ENCODE peak calls at places on chromosomes 4 and X, in nine cellular contexts. G is ovary; Q is NCI-H2107; W is dermis blood vessel endothelial cell; H is EL; P is activated T-helper 1 cell treated with anti-CD3 and anti-CD28 coated beads, Interleukin-12 subunit alpha, Interleukin-12 subunit beta, Interleukin-2, Interleukin-4 antibody, amounts not matched to agents 30 ng/mL and 10 ng/mL and 1 ng/mL, durations not matched to agents 14 hours and 24 hours and 36 hours; F is NCI-H345; M is non-pigmented ciliary epithelial cell; E is activated CD4-positive, alpha-beta T cell treated with anti-CD3 and anti-CD28 coated beads for 48 hours. D is an unnamed sample.

GRCh38 chr4:145884775-145885174 is 53.8 kb downstream of the ZNF827 start:
- DNase-seq in Q (no peak), M (no peak), H (no peak), P (no peak), F (no peak), G (no peak), E (no peak), W (no peak), D (no peak)

GRCh38 chrX:47577424-47577823 is 4.8 kb upstream of the TIMP1 start:
- DNase-seq in H (no peak), F (no peak), P (no peak), G (no peak), M (no peak), E (no peak), W (no peak), Q (no peak), D (peak; percentile 22)

GRCh38 chr4:67576538-67576937 is 18.0 kb downstream of the STAP1 start:
- DNase-seq in W (no peak), H (no peak), Q (no peak), E (no peak), P (no peak), M (no peak), G (no peak), F (no peak), D (no peak)

GRCh38 chr4:124997124-124997523 is 284.6 kb upstream of the ANKRD50 start:
- DNase-seq in P (no peak), Q (no peak), F (no peak), H (no peak), G (no peak), M (no peak), E (no peak), W (no peak), D (no peak)

GRCh38 chr4:1458581-1458980 is 52.3 kb upstream of the NKX1-1 start:
- DNase-seq in E (no peak), P (no peak), M (no peak), Q (no peak), G (no peak), H (no peak), W (no peak), F (no peak), D (no peak)

GRCh38 chr4:123505457-123506310 is 109.1 kb downstream of the SPRY1 start:
- DNase-seq in H (peak; percentile 59), P (no peak), F (peak; percentile 61), G (peak; percentile 35), E (peak; percentile 32), Q (no peak), M (no peak), W (peak; percentile 76), D (peak; percentile 16)

GRCh38 chrX:41722816-41723215 is 1.2 kb upstream of the GPR82 start:
- DNase-seq in M (no peak), E (no peak), P (no peak), F (no peak), G (no peak), Q (no peak), H (peak; percentile 1), W (no peak), D (no peak)

GRCh38 chr4:186137193-186137792 is 32.8 kb downstream of the FAM149A start:
- DNase-seq in F (no peak), M (no peak), P (no peak), G (no peak), H (peak; percentile 13), Q (no peak), E (no peak), W (peak; percentile 43), D (peak; percentile 16)

GRCh38 chrX:148659481-148659880 is 159.1 kb downstream of the AFF2 start:
- DNase-seq in W (no peak), E (no peak), H (no peak), P (no peak), F (no peak), G (no peak), Q (no peak), M (no peak), D (no peak)

GRCh38 chr4:57044996-57045395 is 65.2 kb downstream of the IGFBP7 start:
- DNase-seq in W (no peak), E (no peak), G (no peak), P (no peak), M (peak; percentile 58), Q (no peak), H (peak; percentile 72), F (no peak), D (no peak)

GRCh38 chrX:20686256-20686655 is 419.5 kb upstream of the RPS6KA3 start:
- DNase-seq in Q (no peak), F (no peak), P (no peak), G (no peak), W (no peak), M (no peak), H (no peak), E (no peak), D (no peak)

GRCh38 chr4:118775405-118775804 is 60.5 kb downstream of the SEC24D start:
- DNase-seq in G (no peak), F (no peak), Q (no peak), E (no peak), W (no peak), H (no peak), M (no peak), P (no peak), D (no peak)

GRCh38 chrX:143757375-143757774 is 36.8 kb upstream of the SPANXN2 start:
- DNase-seq in G (no peak), F (no peak), P (no peak), H (no peak), Q (no peak), M (no peak), E (no peak), W (no peak), D (no peak)

GRCh38 chrX:2478546-2479419 is 22.0 kb downstream of the DHRSX start:
- DNase-seq in F (no peak), W (no peak), H (no peak), M (no peak), G (no peak), E (no peak), Q (no peak), P (no peak), D (no peak)

GRCh38 chrX:41449615-41450014 is 2.5 kb downstream of the NYX start:
- DNase-seq in P (no peak), H (peak; percentile 17), M (no peak), G (no peak), E (no peak), Q (peak; percentile 31), W (no peak), F (peak; percentile 37), D (peak; percentile 3)

GRCh38 chr4:110865611-110866254 is 242.9 kb upstream of the PITX2 start:
- DNase-seq in M (peak; percentile 66), P (no peak), H (peak; percentile 80), F (no peak), W (no peak), Q (no peak), G (no peak), E (no peak), D (no peak)

GRCh38 chr4:132592340-132592739 is 556.8 kb upstream of the PCDH10 start:
- DNase-seq in E (no peak), G (no peak), Q (no peak), F (no peak), P (no peak), H (no peak), M (no peak), W (no peak), D (no peak)

GRCh38 chr4:159298502-159298901 is 195.6 kb downstream of the RAPGEF2 start:
- DNase-seq in E (no peak), H (peak; percentile 65), Q (no peak), W (no peak), G (no peak), M (no peak), P (no peak), F (no peak), D (no peak)

GRCh38 chrX:42422961-42423360 is 355.0 kb downstream of the PPP1R2C start:
- DNase-seq in P (no peak), H (peak; percentile 1), E (no peak), Q (no peak), G (no peak), M (no peak), F (no peak), W (no peak), D (no peak)

GRCh38 chr4:101258782-101259353 is 88.5 kb downstream of the PPP3CA start:
- DNase-seq in G (no peak), M (no peak), W (peak; percentile 40), H (peak; percentile 27), E (no peak), Q (no peak), F (no peak), P (no peak), D (no peak)

GRCh38 chr4:185304944-185305690 is 90.6 kb downstream of the LRP2BP start:
- DNase-seq in G (no peak), M (no peak), W (peak; percentile 50), E (peak; percentile 17), Q (peak; percentile 38), F (peak; percentile 41), H (peak; percentile 42), P (no peak), D (peak; percentile 42)

GRCh38 chrX:115689931-115690330 is 129.0 kb downstream of the PLS3 start:
- DNase-seq in F (no peak), E (no peak), Q (no peak), G (no peak), H (peak; percentile 18), M (no peak), P (no peak), W (peak; percentile 15), D (peak; percentile 1)

GRCh38 chr4:94251094-94251493 is 43.4 kb downstream of the SMARCAD1 start:
- DNase-seq in Q (no peak), M (no peak), E (no peak), H (no peak), P (no peak), F (no peak), W (no peak), G (no peak), D (no peak)

GRCh38 chr4:70895405-70895804 is 6.8 kb upstream of the MOB1B start:
- DNase-seq in H (no peak), W (no peak), F (no peak), P (no peak), Q (no peak), G (no peak), M (no peak), E (no peak), D (no peak)

GRCh38 chr4:10715135-10715534 is 30.6 kb upstream of the CLNK start:
- DNase-seq in H (no peak), Q (no peak), W (no peak), P (no peak), E (no peak), M (no peak), F (no peak), G (no peak), D (no peak)

GRCh38 chrX:118116308-118117068 is at the start of gene KLHL13:
- DNase-seq in W (peak; percentile 56), M (no peak), Q (no peak), E (peak; percentile 6), F (peak; percentile 53), G (peak; percentile 42), H (peak; percentile 6), P (no peak), D (peak; percentile 29)

GRCh38 chr4:64465263-64465662 is 56.0 kb upstream of the TECRL start:
- DNase-seq in G (no peak), H (no peak), M (no peak), P (no peak), F (no peak), E (no peak), W (no peak), Q (no peak), D (no peak)

GRCh38 chr4:143381171-143382118 is 44.8 kb downstream of the GAB1 start:
- DNase-seq in F (no peak), G (peak; percentile 77), W (peak; percentile 95), H (peak; percentile 89), P (no peak), Q (no peak), E (no peak), M (peak; percentile 63), D (peak; percentile 93)

GRCh38 chrX:76427560-76428242 is at the start of gene MAGEE1:
- DNase-seq in Q (peak; percentile 45), G (peak; percentile 75), H (peak; percentile 60), P (peak; percentile 56), W (peak; percentile 62), F (peak; percentile 77), M (peak; percentile 4), E (peak; percentile 82), D (peak; percentile 21)

GRCh38 chr4:1714303-1715001 is 2.3 kb upstream of the SLBP start:
- DNase-seq in Q (no peak), P (no peak), E (no peak), W (peak; percentile 39), F (peak; percentile 12), H (no peak), G (no peak), M (no peak), D (no peak)

GRCh38 chr4:170015285-170015684 is 10.9 kb downstream of the MFAP3L start:
- DNase-seq in H (no peak), E (no peak), P (no peak), M (no peak), G (no peak), W (no peak), Q (no peak), F (no peak), D (no peak)